ENCODE peak calls at places on chromosomes 11 and 22, in nine cellular contexts. D, E, F, U, R, A, B, N and J are unnamed samples.

GRCh38 chr11:45181595-45182550 is 35.4 kb downstream of the PRDM11 start:
- DNase-seq in D (no peak), E (no peak), F (no peak), U (no peak), R (peak), A (no peak), B (peak), N (no peak), J (no peak)

GRCh38 chr11:70699294-70700221 is 301.2 kb downstream of the CTTN start:
- DNase-seq in D (no peak), E (no peak), F (no peak), U (no peak), R (peak), A (no peak), B (no peak), N (no peak), J (peak)

GRCh38 chr11:74397531-74398243 is 546 bp downstream of the PGM2L1 start:
- DNase-seq in D (peak), E (peak), F (peak), U (peak), R (peak), A (no peak), B (peak), N (peak), J (peak)

GRCh38 chr11:62337682-62338181 is 484 bp downstream of the ASRGL1 start:
- DNase-seq in D (peak), E (peak), F (peak), U (no peak), R (peak), A (no peak), B (peak), N (no peak), J (peak)

GRCh38 chr22:25698461-25698860 is 43.5 kb upstream of the MYO18B start:
- DNase-seq in D (no peak), E (no peak), F (no peak), U (no peak), R (no peak), A (no peak), B (no peak), N (no peak), J (no peak)

GRCh38 chr11:61414547-61414946 is 15.2 kb downstream of the CPSF7 start:
- DNase-seq in D (no peak), E (no peak), F (no peak), U (no peak), R (no peak), A (no peak), B (no peak), N (no peak), J (no peak)

GRCh38 chr11:46330154-46330886 is 16.9 kb upstream of the DGKZ start:
- DNase-seq in D (no peak), E (no peak), F (no peak), U (peak), R (no peak), A (no peak), B (no peak), N (no peak), J (no peak)

GRCh38 chr11:8906629-8907028 is 4.4 kb upstream of the AKIP1 start:
- DNase-seq in D (no peak), E (peak), F (no peak), U (no peak), R (no peak), A (no peak), B (no peak), N (no peak), J (peak)

GRCh38 chr22:35868938-35869337 is 151.3 kb downstream of the APOL5 start:
- DNase-seq in D (no peak), E (no peak), F (no peak), U (no peak), R (no peak), A (no peak), B (no peak), N (no peak), J (no peak)

GRCh38 chr11:46272816-46273427 is 4.5 kb upstream of the CREB3L1 start:
- DNase-seq in D (no peak), E (peak), F (no peak), U (peak), R (no peak), A (no peak), B (no peak), N (peak), J (no peak)

GRCh38 chr22:49751968-49752597 is 75.6 kb downstream of the BRD1 start:
- DNase-seq in D (peak), E (no peak), F (no peak), U (no peak), R (no peak), A (no peak), B (no peak), N (no peak), J (peak)

GRCh38 chr11:75766449-75767227 is 1.9 kb upstream of the DGAT2 start:
- DNase-seq in D (no peak), E (no peak), F (no peak), U (no peak), R (no peak), A (no peak), B (no peak), N (no peak), J (no peak)

GRCh38 chr11:2933376-2934056 is 4.3 kb upstream of the PHLDA2 start:
- DNase-seq in D (peak), E (peak), F (no peak), U (peak), R (no peak), A (peak), B (peak), N (peak), J (peak)

GRCh38 chr11:86251285-86251830 is 6.8 kb downstream of the EED start:
- DNase-seq in D (no peak), E (no peak), F (no peak), U (no peak), R (no peak), A (no peak), B (no peak), N (no peak), J (no peak)

GRCh38 chr22:17920145-17920605 is 104.2 kb downstream of the MICAL3 start:
- DNase-seq in D (no peak), E (no peak), F (no peak), U (peak), R (peak), A (no peak), B (peak), N (no peak), J (peak)

GRCh38 chr11:87451400-87451799 is 413.7 kb downstream of the TMEM135 start:
- DNase-seq in D (no peak), E (no peak), F (no peak), U (no peak), R (no peak), A (no peak), B (no peak), N (no peak), J (no peak)

GRCh38 chr11:132595711-132596111 is 936.6 kb downstream of the OPCML start:
- DNase-seq in D (no peak), E (no peak), F (no peak), U (peak), R (no peak), A (no peak), B (no peak), N (peak), J (no peak)

GRCh38 chr11:69316941-69317340 is 23.0 kb downstream of the MYEOV start:
- DNase-seq in D (peak), E (no peak), F (no peak), U (no peak), R (no peak), A (no peak), B (no peak), N (no peak), J (no peak)

GRCh38 chr22:38700271-38700788 is 413 bp downstream of the JOSD1 start:
- DNase-seq in D (no peak), E (peak), F (no peak), U (no peak), R (peak), A (no peak), B (no peak), N (peak), J (peak)

GRCh38 chr22:50470491-50470890 is 4.3 kb downstream of the SBF1 start:
- DNase-seq in D (no peak), E (no peak), F (no peak), U (no peak), R (no peak), A (no peak), B (no peak), N (no peak), J (no peak)